ENCODE peak calls at places on chromosomes 11 and 22, in six cellular contexts. A is cerebellum; G is cardiac muscle cell; L is hepatic stellate cell; P is dorsolateral prefrontal cortex; X is stimulated activated CD8-positive, alpha-beta memory T cell treated with anti-CD3 and anti-CD28 coated beads, Interleukin-2, amount 100 ng/mL, for 1 hour. M is an unnamed sample.

GRCh38 chr11:99988105-99988907 is 698.8 kb upstream of the ARHGAP42 start:
- DNase-seq in A (no peak), G (no peak), L (no peak), P (no peak), X (no peak), M (no peak)

GRCh38 chr11:61754534-61755482 is 2.4 kb downstream of the MYRF start:
- DNase-seq in A (no peak), G (peak), L (no peak), P (no peak), X (no peak), M (no peak)

GRCh38 chr11:26839911-26840705 is 118.2 kb upstream of the SLC5A12 start:
- DNase-seq in A (no peak), G (no peak), L (no peak), P (no peak), X (no peak), M (no peak)

GRCh38 chr11:114197799-114198500 is 98.2 kb upstream of the NNMT start:
- DNase-seq in A (peak), G (peak), L (no peak), P (no peak), X (no peak), M (no peak)

GRCh38 chr22:49004484-49005399 is 822.9 kb downstream of the BRD1 start:
- DNase-seq in A (no peak), G (no peak), L (no peak), P (no peak), X (no peak), M (no peak)

GRCh38 chr22:19285831-19286230 is 5.7 kb downstream of the CLTCL1 start:
- DNase-seq in A (no peak), G (no peak), L (no peak), P (no peak), X (no peak), M (no peak)

GRCh38 chr11:91792779-91793262 is 431.8 kb upstream of the FAT3 start:
- DNase-seq in A (no peak), G (no peak), L (no peak), P (no peak), X (no peak), M (no peak)

GRCh38 chr11:114228401-114229061 is 67.7 kb upstream of the NNMT start:
- DNase-seq in A (peak), G (no peak), L (no peak), P (no peak), X (no peak), M (no peak)

GRCh38 chr11:10638285-10638684 is 55.3 kb downstream of the IRAG1 start:
- DNase-seq in A (no peak), G (peak), L (peak), P (no peak), X (no peak), M (no peak)

GRCh38 chr11:9639099-9639498 is 24.8 kb upstream of the SWAP70 start:
- DNase-seq in A (no peak), G (no peak), L (no peak), P (no peak), X (no peak), M (no peak)

GRCh38 chr11:4957396-4957795 is 1.9 kb upstream of the OR51A2 start:
- DNase-seq in A (no peak), G (no peak), L (no peak), P (no peak), X (no peak), M (no peak)

GRCh38 chr11:119795231-119795630 is 66.2 kb upstream of the NECTIN1 start:
- DNase-seq in A (no peak), G (peak), L (no peak), P (no peak), X (no peak), M (no peak)

GRCh38 chr11:6604081-6604626 is 580 bp downstream of the ILK start:
- DNase-seq in A (peak), G (peak), L (peak), P (no peak), X (no peak), M (no peak)

GRCh38 chr11:116510166-116510565 is 262.6 kb downstream of the BUD13 start:
- DNase-seq in A (no peak), G (no peak), L (no peak), P (no peak), X (no peak), M (no peak)

GRCh38 chr11:120057595-120058581 is 80.0 kb downstream of the TRIM29 start:
- DNase-seq in A (no peak), G (peak), L (no peak), P (no peak), X (no peak), M (no peak)

GRCh38 chr11:60767388-60767811 is 10.7 kb downstream of the MS4A15 start:
- DNase-seq in A (no peak), G (no peak), L (no peak), P (no peak), X (no peak), M (peak)

GRCh38 chr22:28025333-28025732 is 106.3 kb upstream of the PITPNB start:
- DNase-seq in A (no peak), G (no peak), L (no peak), P (no peak), X (no peak), M (no peak)

GRCh38 chr22:41380993-41381328 is 781 bp upstream of the TEF start:
- DNase-seq in A (no peak), G (peak), L (peak), P (no peak), X (no peak), M (no peak)

GRCh38 chr11:64007160-64007628 is 21.0 kb downstream of the OTUB1 start:
- DNase-seq in A (no peak), G (peak), L (peak), P (no peak), X (no peak), M (no peak)

GRCh38 chr11:843818-844692 is 1.4 kb downstream of the TSPAN4 start:
- DNase-seq in A (no peak), G (peak), L (peak), P (no peak), X (no peak), M (no peak)

GRCh38 chr11:62482753-62483152 is 63.9 kb downstream of the AHNAK start:
- DNase-seq in A (no peak), G (no peak), L (no peak), P (no peak), X (no peak), M (no peak)

GRCh38 chr11:124339671-124340447 is 19.9 kb upstream of the OR8D2 start:
- DNase-seq in A (no peak), G (no peak), L (no peak), P (no peak), X (no peak), M (no peak)

GRCh38 chr11:115778928-115779650 is 274.9 kb upstream of the CADM1 start:
- DNase-seq in A (no peak), G (no peak), L (no peak), P (no peak), X (no peak), M (no peak)

GRCh38 chr22:39149915-39150847 is 2.3 kb downstream of the CBX7 start:
- DNase-seq in A (no peak), G (no peak), L (no peak), P (no peak), X (no peak), M (no peak)